ENCODE peak calls at places on chromosomes 6 and 20, in four cellular contexts. G is fibroblast of mammary gland, P is foreskin fibroblast, K is HFF-Myc. F is an unnamed sample.

GRCh38 chr6:107690864-107691661 is 133.1 kb downstream of the SCML4 start:
- DNase-seq in G (peak), P (peak), K (no peak), F (no peak)

GRCh38 chr20:61055642-61056041 is 196.4 kb upstream of the CDH4 start:
- DNase-seq in G (peak), P (no peak), K (no peak), F (no peak)

GRCh38 chr20:16216227-16217210 is 356.7 kb downstream of the KIF16B start:
- DNase-seq in G (no peak), P (no peak), K (no peak), F (no peak)

GRCh38 chr6:63572733-63573139 is 456 bp downstream of the LOC128125822 start:
- DNase-seq in G (no peak), P (no peak), K (no peak), F (no peak)

GRCh38 chr20:34029415-34029814 is 35.7 kb downstream of the RALY start:
- DNase-seq in G (no peak), P (no peak), K (no peak), F (no peak)

GRCh38 chr6:120805267-120805666 is 529.0 kb downstream of the TBC1D32 start:
- DNase-seq in G (peak), P (no peak), K (no peak), F (no peak)

GRCh38 chr20:17969884-17970409 is 1.1 kb downstream of the MGME1 start:
- DNase-seq in G (peak), P (peak), K (no peak), F (no peak)

GRCh38 chr20:16209826-16210365 is 363.4 kb downstream of the KIF16B start:
- DNase-seq in G (no peak), P (no peak), K (no peak), F (no peak)

GRCh38 chr6:118171852-118172251 is 264.8 kb downstream of the SLC35F1 start:
- DNase-seq in G (peak), P (no peak), K (no peak), F (no peak)

GRCh38 chr6:108524528-108525218 is 36.0 kb upstream of the FOXO3 start:
- DNase-seq in G (no peak), P (no peak), K (no peak), F (no peak)

GRCh38 chr20:45857836-45858250 is 429 bp downstream of the ZSWIM3 start:
- DNase-seq in G (no peak), P (no peak), K (no peak), F (no peak)

GRCh38 chr20:47349365-47350180 is 6.9 kb downstream of the ZMYND8 start:
- DNase-seq in G (no peak), P (no peak), K (no peak), F (peak)

GRCh38 chr6:89817481-89817880 is 2.1 kb downstream of the MDN1 start:
- DNase-seq in G (no peak), P (no peak), K (no peak), F (no peak)

GRCh38 chr6:122014961-122015360 is 384.5 kb upstream of the HSF2 start:
- DNase-seq in G (peak), P (peak), K (no peak), F (peak)

GRCh38 chr6:108247965-108248536 is 12.8 kb downstream of the SNX3 start:
- DNase-seq in G (no peak), P (no peak), K (no peak), F (no peak)

GRCh38 chr6:158708239-158708638 is 58.4 kb downstream of the SYTL3 start:
- DNase-seq in G (peak), P (peak), K (no peak), F (peak)

GRCh38 chr6:127641905-127642304 is 64.9 kb downstream of the C6orf58 start:
- DNase-seq in G (peak), P (peak), K (peak), F (peak)

GRCh38 chr6:27296106-27296783 is 15.8 kb downstream of the POM121L2 start:
- DNase-seq in G (peak), P (peak), K (no peak), F (no peak)

GRCh38 chr6:137811121-137811911 is 55.7 kb upstream of the TNFAIP3 start:
- DNase-seq in G (peak), P (peak), K (peak), F (peak)

GRCh38 chr6:87628424-87628823 is 38.5 kb downstream of the ORC3 start:
- DNase-seq in G (no peak), P (no peak), K (no peak), F (no peak)

GRCh38 chr6:4010682-4011081 is 68.3 kb downstream of the FAM217A start:
- DNase-seq in G (no peak), P (no peak), K (no peak), F (no peak)

GRCh38 chr20:39108746-39109145 is 146.6 kb downstream of the DHX35 start:
- DNase-seq in G (peak), P (peak), K (no peak), F (no peak)

GRCh38 chr20:54431545-54431944 is 43.8 kb upstream of the DOK5 start:
- DNase-seq in G (peak), P (peak), K (no peak), F (peak)

GRCh38 chr6:35727935-35728662 is 8.7 kb upstream of the ARMC12 start:
- DNase-seq in G (peak), P (peak), K (peak), F (peak)

GRCh38 chr6:146909376-146909775 is 294.8 kb upstream of the STXBP5 start:
- DNase-seq in G (no peak), P (no peak), K (no peak), F (no peak)

GRCh38 chr6:117028256-117028655 is 151.2 kb downstream of the RFX6 start:
- DNase-seq in G (no peak), P (no peak), K (no peak), F (no peak)

GRCh38 chr20:36717657-36718056 is 28.2 kb downstream of the NDRG3 start:
- DNase-seq in G (peak), P (peak), K (no peak), F (no peak)

GRCh38 chr20:55667955-55668354 is 337.4 kb downstream of the CBLN4 start:
- DNase-seq in G (no peak), P (no peak), K (no peak), F (no peak)

GRCh38 chr6:36590237-36590636 is 3.9 kb upstream of the SRSF3 start:
- DNase-seq in G (peak), P (peak), K (no peak), F (peak)

GRCh38 chr20:53303361-53303760 is 290.3 kb downstream of the ZNF217 start:
- DNase-seq in G (no peak), P (no peak), K (no peak), F (no peak)

GRCh38 chr6:3885262-3886036 is 36.3 kb downstream of the FAM50B start:
- DNase-seq in G (no peak), P (no peak), K (no peak), F (no peak)

GRCh38 chr6:156848123-156848522 is 70.9 kb downstream of the ARID1B start:
- DNase-seq in G (no peak), P (no peak), K (no peak), F (no peak)

GRCh38 chr6:121437861-121438651 is 2.6 kb downstream of the GJA1 start:
- DNase-seq in G (peak), P (peak), K (no peak), F (no peak)

GRCh38 chr20:63351811-63352591 is 9.1 kb downstream of the CHRNA4 start:
- DNase-seq in G (no peak), P (no peak), K (no peak), F (no peak)

GRCh38 chr6:33950891-33951889 is 147.4 kb upstream of the MLN start:
- DNase-seq in G (no peak), P (no peak), K (no peak), F (no peak)

GRCh38 chr6:28895131-28895812 is 28.5 kb downstream of the TRIM27 start:
- DNase-seq in G (peak), P (peak), K (peak), F (peak)

GRCh38 chr6:130239755-130240154 is 17.0 kb upstream of the SAMD3 start:
- DNase-seq in G (no peak), P (no peak), K (no peak), F (no peak)

GRCh38 chr6:130245267-130245666 is 22.5 kb upstream of the SAMD3 start:
- DNase-seq in G (no peak), P (no peak), K (no peak), F (no peak)

GRCh38 chr6:130240232-130240631 is 17.5 kb upstream of the SAMD3 start:
- DNase-seq in G (peak), P (peak), K (peak), F (peak)

DNA sequence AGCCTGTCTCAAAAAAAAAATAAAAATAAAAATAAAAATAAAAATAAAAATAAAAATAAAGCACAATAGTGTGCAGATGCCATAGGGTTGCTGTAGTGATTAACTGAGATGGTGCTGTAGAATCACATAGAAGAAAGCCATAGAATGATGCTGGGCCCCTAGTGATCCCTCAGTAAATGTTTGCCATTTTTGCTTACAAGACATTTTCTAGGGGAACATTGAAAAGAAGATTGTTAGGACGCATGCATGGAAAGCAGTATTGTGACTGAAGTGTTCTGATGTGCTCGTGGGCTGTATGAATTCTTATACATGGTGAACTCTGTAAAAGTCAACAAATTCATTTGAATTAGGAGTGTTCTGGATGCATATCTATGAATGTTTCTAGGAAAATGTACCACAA is 22.0 kb upstream of the SAMD3 start:
- DNase-seq in G (no peak), P (no peak), K (no peak), F (no peak)
- TF ChIP-seq CTCF in G (no peak), P (no peak), K (no peak), F (no peak)

GRCh38 chr6:22010102-22010501 is 286.7 kb downstream of the PRL start:
- DNase-seq in G (no peak), P (no peak), K (no peak), F (no peak)
- H3K4me3 ChIP-seq in G (no peak), P (no peak), K (no peak), F (no peak)

DNA sequence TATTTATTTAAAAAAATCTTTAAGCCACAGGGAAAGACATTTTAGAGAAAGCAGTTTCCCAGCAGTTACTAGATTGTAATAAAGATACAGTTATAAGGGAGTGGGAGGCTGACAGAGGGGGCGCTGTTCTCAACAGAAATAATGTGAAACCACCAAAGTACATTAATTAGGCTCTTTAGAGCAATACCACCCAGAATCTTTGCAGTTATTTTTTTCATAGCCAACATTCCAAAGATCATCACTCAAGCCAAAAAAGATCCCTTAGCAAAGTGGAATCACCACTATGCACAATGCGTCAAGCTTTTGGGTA is 331.3 kb upstream of the DEFB112 start:
- DNase-seq in G (no peak), P (no peak), K (no peak), F (no peak)
- TF ChIP-seq CTCF in G (no peak), P (no peak), K (no peak), F (no peak)

DNA sequence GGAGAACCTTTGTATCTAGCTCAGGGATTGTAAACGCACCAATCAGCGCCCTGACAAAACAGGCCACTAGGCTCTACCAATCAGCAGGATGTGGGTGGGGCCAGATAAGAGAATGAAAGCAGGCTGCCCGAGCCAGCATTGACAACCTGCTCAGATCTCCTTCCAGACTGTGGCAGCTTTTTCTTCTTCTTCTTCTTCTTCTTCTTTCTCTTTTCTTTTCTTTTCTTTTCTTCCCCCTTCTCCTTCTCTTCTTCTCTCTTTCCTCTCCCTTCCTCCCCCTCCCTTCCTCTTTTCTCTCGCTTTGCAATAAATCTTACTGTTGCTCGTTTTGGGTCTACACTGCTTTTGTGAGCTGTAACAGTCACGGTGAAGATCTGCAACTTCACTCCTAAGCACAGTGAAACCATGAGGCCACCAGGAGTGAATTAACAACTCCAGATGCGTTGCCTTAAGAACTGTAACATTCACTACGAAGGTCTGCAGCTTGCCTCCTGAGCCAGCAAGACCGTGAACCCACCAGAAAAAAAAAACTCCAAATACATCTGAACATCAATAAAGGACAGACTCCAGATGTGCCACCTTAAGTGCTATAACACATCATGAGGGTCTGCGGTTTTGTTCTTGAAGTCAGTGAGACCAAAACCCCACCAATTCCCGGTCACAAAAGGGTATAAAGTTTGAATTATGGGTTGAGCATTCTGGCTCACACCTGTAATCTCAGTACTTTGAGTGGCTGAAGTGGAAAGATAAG is 19.6 kb upstream of the SERPINB1 start:
- DNase-seq in G (no peak), P (no peak), K (no peak), F (no peak)
- H3K4me3 ChIP-seq in G (no peak), P (no peak), K (no peak), F (no peak)